ENCODE peak calls at places on chromosomes 2 and 18, in seven cellular contexts. One of them, this sample, is unnamed.

GRCh38 chr2:241886840-241887447 is 17.4 kb downstream of the RTP5 start:
- DNase-seq in aorta: no peak
- DNase-seq in thyroid gland: no peak
- DNase-seq in ascending aorta: no peak
- DNase-seq in CD8-positive, alpha-beta T cell: no peak
- DNase-seq in osteoblast: no peak
- DNase-seq in transverse colon: no peak
- DNase-seq in this sample: no peak

GRCh38 chr18:31447530-31448191 is at the start of gene DSG3:
- DNase-seq in aorta: no peak
- DNase-seq in thyroid gland: no peak
- DNase-seq in ascending aorta: no peak
- DNase-seq in CD8-positive, alpha-beta T cell: no peak
- DNase-seq in osteoblast: no peak
- DNase-seq in transverse colon: no peak
- DNase-seq in this sample: no peak

GRCh38 chr18:6414118-6414722 is 491 bp downstream of the L3MBTL4 start:
- DNase-seq in aorta: peak; percentile 87
- DNase-seq in thyroid gland: peak; percentile 86
- DNase-seq in ascending aorta: peak; percentile 73
- DNase-seq in CD8-positive, alpha-beta T cell: no peak
- DNase-seq in osteoblast: peak; percentile 82
- DNase-seq in transverse colon: peak; percentile 83
- DNase-seq in this sample: peak; percentile 84

GRCh38 chr18:79629606-79630005 is 50.0 kb upstream of the CTDP1 start:
- DNase-seq in aorta: no peak
- DNase-seq in thyroid gland: no peak
- DNase-seq in ascending aorta: no peak
- DNase-seq in CD8-positive, alpha-beta T cell: no peak
- DNase-seq in osteoblast: peak; percentile 63
- DNase-seq in transverse colon: no peak
- DNase-seq in this sample: no peak

GRCh38 chr18:24112874-24113615 is 25.8 kb upstream of the CABYR start:
- DNase-seq in aorta: no peak
- DNase-seq in thyroid gland: no peak
- DNase-seq in ascending aorta: no peak
- DNase-seq in CD8-positive, alpha-beta T cell: no peak
- DNase-seq in osteoblast: peak; percentile 8
- DNase-seq in transverse colon: no peak
- DNase-seq in this sample: peak; percentile 86

GRCh38 chr2:215833531-215834162 is 179.7 kb downstream of the MREG start:
- DNase-seq in aorta: no peak
- DNase-seq in thyroid gland: no peak
- DNase-seq in ascending aorta: no peak
- DNase-seq in CD8-positive, alpha-beta T cell: no peak
- DNase-seq in osteoblast: no peak
- DNase-seq in transverse colon: no peak
- DNase-seq in this sample: no peak

GRCh38 chr2:30272761-30273573 is 41.6 kb downstream of the LBH start:
- DNase-seq in aorta: no peak
- DNase-seq in thyroid gland: no peak
- DNase-seq in ascending aorta: no peak
- DNase-seq in CD8-positive, alpha-beta T cell: no peak
- DNase-seq in osteoblast: peak; percentile 56
- DNase-seq in transverse colon: peak; percentile 29
- DNase-seq in this sample: no peak

GRCh38 chr2:240512109-240512485 is 45.7 kb downstream of the ANKMY1 start:
- DNase-seq in aorta: peak; percentile 27
- DNase-seq in thyroid gland: no peak
- DNase-seq in ascending aorta: peak; percentile 46
- DNase-seq in CD8-positive, alpha-beta T cell: no peak
- DNase-seq in osteoblast: peak; percentile 39
- DNase-seq in transverse colon: no peak
- DNase-seq in this sample: no peak

GRCh38 chr2:39620067-39620466 is 45.6 kb upstream of the TMEM178A start:
- DNase-seq in aorta: no peak
- DNase-seq in thyroid gland: peak; percentile 67
- DNase-seq in ascending aorta: peak; percentile 76
- DNase-seq in CD8-positive, alpha-beta T cell: no peak
- DNase-seq in osteoblast: peak; percentile 93
- DNase-seq in transverse colon: peak; percentile 22
- DNase-seq in this sample: peak; percentile 78

GRCh38 chr2:68721482-68722071 is 13.0 kb upstream of the ARHGAP25 start:
- DNase-seq in aorta: no peak
- DNase-seq in thyroid gland: peak; percentile 50
- DNase-seq in ascending aorta: no peak
- DNase-seq in CD8-positive, alpha-beta T cell: no peak
- DNase-seq in osteoblast: no peak
- DNase-seq in transverse colon: peak; percentile 35
- DNase-seq in this sample: no peak

GRCh38 chr2:48279347-48279746 is 250.6 kb upstream of the STON1 start:
- DNase-seq in aorta: no peak
- DNase-seq in thyroid gland: no peak
- DNase-seq in ascending aorta: no peak
- DNase-seq in CD8-positive, alpha-beta T cell: no peak
- DNase-seq in osteoblast: no peak
- DNase-seq in transverse colon: no peak
- DNase-seq in this sample: no peak

GRCh38 chr2:215367647-215368492 is 56.0 kb downstream of the ATIC start:
- DNase-seq in aorta: no peak
- DNase-seq in thyroid gland: no peak
- DNase-seq in ascending aorta: no peak
- DNase-seq in CD8-positive, alpha-beta T cell: no peak
- DNase-seq in osteoblast: peak; percentile 26
- DNase-seq in transverse colon: no peak
- DNase-seq in this sample: no peak

GRCh38 chr2:222869252-222869560 is 8.4 kb downstream of the ACSL3 start:
- DNase-seq in aorta: no peak
- DNase-seq in thyroid gland: no peak
- DNase-seq in ascending aorta: no peak
- DNase-seq in CD8-positive, alpha-beta T cell: no peak
- DNase-seq in osteoblast: no peak
- DNase-seq in transverse colon: no peak
- DNase-seq in this sample: no peak

GRCh38 chr18:23126352-23127056 is 8.8 kb upstream of the CABLES1 start:
- DNase-seq in aorta: no peak
- DNase-seq in thyroid gland: no peak
- DNase-seq in ascending aorta: no peak
- DNase-seq in CD8-positive, alpha-beta T cell: no peak
- DNase-seq in osteoblast: no peak
- DNase-seq in transverse colon: peak; percentile 49
- DNase-seq in this sample: no peak

GRCh38 chr2:149038442-149039212 is at the start of gene LYPD6B:
- DNase-seq in aorta: no peak
- DNase-seq in thyroid gland: peak; percentile 36
- DNase-seq in ascending aorta: no peak
- DNase-seq in CD8-positive, alpha-beta T cell: no peak
- DNase-seq in osteoblast: peak; percentile 89
- DNase-seq in transverse colon: peak; percentile 75
- DNase-seq in this sample: no peak

GRCh38 chr2:9196637-9197036 is 10.0 kb upstream of the ASAP2 start:
- DNase-seq in aorta: no peak
- DNase-seq in thyroid gland: no peak
- DNase-seq in ascending aorta: peak; percentile 42
- DNase-seq in CD8-positive, alpha-beta T cell: no peak
- DNase-seq in osteoblast: no peak
- DNase-seq in transverse colon: no peak
- DNase-seq in this sample: no peak

GRCh38 chr2:37641582-37642111 is 29.8 kb downstream of the CDC42EP3 start:
- DNase-seq in aorta: no peak
- DNase-seq in thyroid gland: no peak
- DNase-seq in ascending aorta: no peak
- DNase-seq in CD8-positive, alpha-beta T cell: no peak
- DNase-seq in osteoblast: peak; percentile 87
- DNase-seq in transverse colon: no peak
- DNase-seq in this sample: no peak

GRCh38 chr2:203759692-203760365 is 53.4 kb downstream of the CD28 start:
- DNase-seq in aorta: no peak
- DNase-seq in thyroid gland: no peak
- DNase-seq in ascending aorta: no peak
- DNase-seq in CD8-positive, alpha-beta T cell: no peak
- DNase-seq in osteoblast: peak; percentile 50
- DNase-seq in transverse colon: no peak
- DNase-seq in this sample: no peak

GRCh38 chr2:29054430-29054829 is 19.9 kb downstream of the PCARE start:
- DNase-seq in aorta: no peak
- DNase-seq in thyroid gland: no peak
- DNase-seq in ascending aorta: no peak
- DNase-seq in CD8-positive, alpha-beta T cell: no peak
- DNase-seq in osteoblast: peak; percentile 47
- DNase-seq in transverse colon: no peak
- DNase-seq in this sample: no peak

GRCh38 chr18:48777026-48777736 is 173.6 kb downstream of the SMAD7 start:
- DNase-seq in aorta: peak; percentile 85
- DNase-seq in thyroid gland: peak; percentile 66
- DNase-seq in ascending aorta: peak; percentile 83
- DNase-seq in CD8-positive, alpha-beta T cell: peak; percentile 57
- DNase-seq in osteoblast: peak; percentile 98
- DNase-seq in transverse colon: peak; percentile 74
- DNase-seq in this sample: peak; percentile 69

GRCh38 chr18:21979759-21980158 is 189.6 kb upstream of the GATA6 start:
- DNase-seq in aorta: no peak
- DNase-seq in thyroid gland: no peak
- DNase-seq in ascending aorta: no peak
- DNase-seq in CD8-positive, alpha-beta T cell: no peak
- DNase-seq in osteoblast: no peak
- DNase-seq in transverse colon: no peak
- DNase-seq in this sample: no peak

GRCh38 chr2:197599285-197599965 is 76.0 kb downstream of the RFTN2 start:
- DNase-seq in aorta: no peak
- DNase-seq in thyroid gland: no peak
- DNase-seq in ascending aorta: no peak
- DNase-seq in CD8-positive, alpha-beta T cell: peak; percentile 6
- DNase-seq in osteoblast: peak; percentile 93
- DNase-seq in transverse colon: no peak
- DNase-seq in this sample: no peak

GRCh38 chr2:226665306-226665831 is 134.3 kb downstream of the IRS1 start:
- DNase-seq in aorta: no peak
- DNase-seq in thyroid gland: no peak
- DNase-seq in ascending aorta: no peak
- DNase-seq in CD8-positive, alpha-beta T cell: no peak
- DNase-seq in osteoblast: no peak
- DNase-seq in transverse colon: no peak
- DNase-seq in this sample: no peak

GRCh38 chr2:235926229-235926628 is 242.0 kb downstream of the GBX2 start:
- DNase-seq in aorta: no peak
- DNase-seq in thyroid gland: no peak
- DNase-seq in ascending aorta: no peak
- DNase-seq in CD8-positive, alpha-beta T cell: no peak
- DNase-seq in osteoblast: no peak
- DNase-seq in transverse colon: no peak
- DNase-seq in this sample: no peak

DNA sequence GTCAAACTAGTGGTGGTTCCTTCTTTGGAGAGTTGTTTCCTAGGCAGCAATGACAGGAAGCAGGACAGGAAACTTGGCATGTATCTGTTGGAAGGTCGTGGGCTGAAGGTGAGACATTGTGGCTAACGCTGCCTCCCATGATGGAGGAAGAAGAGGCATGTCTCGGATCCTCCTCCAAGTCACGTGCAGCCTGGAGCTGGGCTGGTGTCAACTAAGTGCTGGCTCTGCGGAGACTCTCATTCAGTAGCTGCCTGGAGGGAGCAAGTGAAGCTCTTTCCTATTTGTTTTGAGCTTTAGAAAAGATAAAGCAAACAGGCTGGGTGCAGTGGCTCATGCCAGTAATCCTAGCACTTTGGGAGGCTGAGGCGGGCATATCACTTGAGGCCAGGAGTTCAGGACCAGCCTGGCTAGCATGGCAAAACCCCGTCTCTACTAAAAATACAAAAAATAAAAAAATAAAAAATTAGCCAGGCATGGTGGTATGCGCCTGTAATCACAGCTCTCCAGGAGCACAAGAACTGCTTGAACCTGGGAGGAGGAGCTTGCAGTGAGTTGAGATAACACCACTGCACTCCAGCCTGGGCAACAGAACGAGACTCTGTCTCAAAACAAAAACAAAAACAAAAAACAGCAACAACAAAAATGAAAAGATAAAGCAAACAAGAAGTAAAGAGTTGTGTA is 28.2 kb upstream of the INO80C start:
- DNase-seq in aorta: no peak
- DNase-seq in thyroid gland: peak; percentile 77
- DNase-seq in ascending aorta: no peak
- DNase-seq in CD8-positive, alpha-beta T cell: no peak
- DNase-seq in osteoblast: no peak
- DNase-seq in transverse colon: no peak
- DNase-seq in this sample: no peak
- H3K4me3 ChIP-seq in aorta: no peak overlapping the region
- H3K4me3 ChIP-seq in thyroid gland: no peak overlapping the region
- H3K4me3 ChIP-seq in ascending aorta: peak overlapping the region; percentile 21
- H3K4me3 ChIP-seq in CD8-positive, alpha-beta T cell: no peak overlapping the region
- H3K4me3 ChIP-seq in osteoblast: peak overlapping the region; percentile 15
- H3K4me3 ChIP-seq in transverse colon: no peak overlapping the region
- H3K4me3 ChIP-seq in this sample: peak overlapping the region; percentile 15

DNA sequence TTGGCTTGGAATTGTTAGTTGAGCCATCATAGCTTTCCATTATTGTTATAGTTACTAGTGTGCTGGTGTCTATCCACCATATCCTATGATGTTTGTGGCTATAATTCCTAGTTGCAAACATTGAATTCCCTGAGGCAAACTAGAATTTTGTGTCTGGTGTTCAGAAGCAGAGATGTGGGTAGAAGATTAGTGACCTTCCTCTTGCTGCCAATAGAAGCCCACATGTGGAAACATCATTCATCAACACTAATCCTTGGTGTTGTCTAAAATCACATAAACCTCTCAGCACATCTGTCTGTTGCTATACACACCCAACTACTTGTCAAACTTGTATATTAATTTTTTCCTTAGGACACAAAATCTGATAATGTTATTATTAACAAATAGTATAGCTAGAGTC is 374.1 kb downstream of the TGIF1 start:
- DNase-seq in aorta: no peak
- DNase-seq in thyroid gland: no peak
- DNase-seq in ascending aorta: no peak
- DNase-seq in CD8-positive, alpha-beta T cell: no peak
- DNase-seq in osteoblast: no peak
- DNase-seq in transverse colon: no peak
- DNase-seq in this sample: no peak
- H3K27ac ChIP-seq in aorta: no peak overlapping the region
- H3K27ac ChIP-seq in thyroid gland: no peak overlapping the region
- H3K27ac ChIP-seq in ascending aorta: no peak overlapping the region
- H3K27ac ChIP-seq in CD8-positive, alpha-beta T cell: no peak overlapping the region
- H3K27ac ChIP-seq in osteoblast: no peak overlapping the region
- H3K27ac ChIP-seq in transverse colon: no peak overlapping the region
- H3K27ac ChIP-seq in this sample: no peak overlapping the region

GRCh38 chr18:12315911-12316310 is 7.9 kb downstream of the TUBB6 start:
- DNase-seq in aorta: no peak
- DNase-seq in thyroid gland: peak; percentile 62
- DNase-seq in ascending aorta: no peak
- DNase-seq in CD8-positive, alpha-beta T cell: no peak
- DNase-seq in osteoblast: no peak
- DNase-seq in transverse colon: no peak
- DNase-seq in this sample: no peak
- H3K4me3 ChIP-seq in aorta: no peak overlapping the region
- H3K4me3 ChIP-seq in thyroid gland: no peak overlapping the region
- H3K4me3 ChIP-seq in ascending aorta: no peak overlapping the region
- H3K4me3 ChIP-seq in CD8-positive, alpha-beta T cell: no peak overlapping the region
- H3K4me3 ChIP-seq in osteoblast: no peak overlapping the region
- H3K4me3 ChIP-seq in transverse colon: no peak overlapping the region
- H3K4me3 ChIP-seq in this sample: no peak overlapping the region

GRCh38 chr18:63318882-63319382 is 637 bp downstream of the BCL2 start:
- DNase-seq in aorta: no peak
- DNase-seq in thyroid gland: no peak
- DNase-seq in ascending aorta: no peak
- DNase-seq in CD8-positive, alpha-beta T cell: no peak
- DNase-seq in osteoblast: peak; percentile 73
- DNase-seq in transverse colon: no peak
- DNase-seq in this sample: no peak
- H3K27ac ChIP-seq in aorta: no peak overlapping the region
- H3K27ac ChIP-seq in thyroid gland: peak overlapping the region; percentile 86
- H3K27ac ChIP-seq in ascending aorta: peak overlapping the region; percentile 87
- H3K27ac ChIP-seq in CD8-positive, alpha-beta T cell: peak overlapping the region; percentile 73
- H3K27ac ChIP-seq in osteoblast: no peak overlapping the region
- H3K27ac ChIP-seq in transverse colon: peak overlapping the region; percentile 93
- H3K27ac ChIP-seq in this sample: no peak overlapping the region

This sample was measured in right lobe of liver.